ENCODE peak calls at places on chromosomes 7 and 10, in seven cellular contexts. One of them, this sample, is unnamed.
A peak's percentile ranks its signal among the peaks of the same experiment; 100 is the strongest.

GRCh38 chr7:43647314-43647691 is 64.4 kb downstream of the STK17A start:
- DNase-seq in right lobe of liver: no peak
- DNase-seq in fibroblast of the aortic adventitia: peak; percentile 93
- DNase-seq in upper lobe of right lung: no peak
- DNase-seq in fibroblast of mammary gland: peak; percentile 60
- DNase-seq in CD8-positive, alpha-beta memory T cell: no peak
- DNase-seq in colonic mucosa: no peak
- DNase-seq in this sample: no peak

GRCh38 chr7:111933614-111934013 is 272.6 kb downstream of the DOCK4 start:
- DNase-seq in right lobe of liver: no peak
- DNase-seq in fibroblast of the aortic adventitia: peak; percentile 19
- DNase-seq in upper lobe of right lung: no peak
- DNase-seq in fibroblast of mammary gland: peak; percentile 76
- DNase-seq in CD8-positive, alpha-beta memory T cell: no peak
- DNase-seq in colonic mucosa: no peak
- DNase-seq in this sample: no peak

GRCh38 chr7:139602143-139602722 is 78.7 kb downstream of the CLEC2L start:
- DNase-seq in right lobe of liver: no peak
- DNase-seq in fibroblast of the aortic adventitia: peak; percentile 59
- DNase-seq in upper lobe of right lung: no peak
- DNase-seq in fibroblast of mammary gland: peak; percentile 50
- DNase-seq in CD8-positive, alpha-beta memory T cell: no peak
- DNase-seq in colonic mucosa: no peak
- DNase-seq in this sample: peak; percentile 39

GRCh38 chr10:113648478-113648877 is 15.4 kb downstream of the NRAP start:
- DNase-seq in right lobe of liver: no peak
- DNase-seq in fibroblast of the aortic adventitia: peak; percentile 4
- DNase-seq in upper lobe of right lung: no peak
- DNase-seq in fibroblast of mammary gland: peak; percentile 5
- DNase-seq in CD8-positive, alpha-beta memory T cell: no peak
- DNase-seq in colonic mucosa: no peak
- DNase-seq in this sample: peak; percentile 12

GRCh38 chr10:29805134-29805691 is 170.4 kb upstream of the SVIL start:
- DNase-seq in right lobe of liver: no peak
- DNase-seq in fibroblast of the aortic adventitia: no peak
- DNase-seq in upper lobe of right lung: no peak
- DNase-seq in fibroblast of mammary gland: no peak
- DNase-seq in CD8-positive, alpha-beta memory T cell: no peak
- DNase-seq in colonic mucosa: no peak
- DNase-seq in this sample: no peak

GRCh38 chr10:101694056-101694673 is 805 bp downstream of the FBXW4 start:
- DNase-seq in right lobe of liver: peak; percentile 73
- DNase-seq in fibroblast of the aortic adventitia: peak; percentile 57
- DNase-seq in upper lobe of right lung: peak; percentile 88
- DNase-seq in fibroblast of mammary gland: peak; percentile 37
- DNase-seq in CD8-positive, alpha-beta memory T cell: peak; percentile 45
- DNase-seq in colonic mucosa: peak; percentile 68
- DNase-seq in this sample: peak; percentile 40

GRCh38 chr7:153217032-153217431 is 457.5 kb downstream of the ACTR3B start:
- DNase-seq in right lobe of liver: no peak
- DNase-seq in fibroblast of the aortic adventitia: no peak
- DNase-seq in upper lobe of right lung: no peak
- DNase-seq in fibroblast of mammary gland: no peak
- DNase-seq in CD8-positive, alpha-beta memory T cell: no peak
- DNase-seq in colonic mucosa: no peak
- DNase-seq in this sample: no peak

GRCh38 chr10:50310560-50311174 is 59.4 kb upstream of the ASAH2 start:
- DNase-seq in right lobe of liver: no peak
- DNase-seq in fibroblast of the aortic adventitia: no peak
- DNase-seq in upper lobe of right lung: no peak
- DNase-seq in fibroblast of mammary gland: peak; percentile 34
- DNase-seq in CD8-positive, alpha-beta memory T cell: no peak
- DNase-seq in colonic mucosa: peak; percentile 41
- DNase-seq in this sample: peak; percentile 84

GRCh38 chr10:124517931-124518330 is 56.3 kb downstream of the LHPP start:
- DNase-seq in right lobe of liver: peak; percentile 35
- DNase-seq in fibroblast of the aortic adventitia: no peak
- DNase-seq in upper lobe of right lung: no peak
- DNase-seq in fibroblast of mammary gland: no peak
- DNase-seq in CD8-positive, alpha-beta memory T cell: no peak
- DNase-seq in colonic mucosa: no peak
- DNase-seq in this sample: no peak

GRCh38 chr10:27319752-27320561 is 79.4 kb upstream of the ACBD5 start:
- DNase-seq in right lobe of liver: peak; percentile 63
- DNase-seq in fibroblast of the aortic adventitia: peak; percentile 60
- DNase-seq in upper lobe of right lung: peak; percentile 78
- DNase-seq in fibroblast of mammary gland: peak; percentile 42
- DNase-seq in CD8-positive, alpha-beta memory T cell: no peak
- DNase-seq in colonic mucosa: peak; percentile 32
- DNase-seq in this sample: no peak

GRCh38 chr10:47152861-47153349 is 147.1 kb upstream of the GDF10 start:
- DNase-seq in right lobe of liver: no peak
- DNase-seq in fibroblast of the aortic adventitia: no peak
- DNase-seq in upper lobe of right lung: no peak
- DNase-seq in fibroblast of mammary gland: peak; percentile 51
- DNase-seq in CD8-positive, alpha-beta memory T cell: no peak
- DNase-seq in colonic mucosa: no peak
- DNase-seq in this sample: peak; percentile 54

GRCh38 chr7:150964593-150965111 is 13.5 kb downstream of the KCNH2 start:
- DNase-seq in right lobe of liver: no peak
- DNase-seq in fibroblast of the aortic adventitia: no peak
- DNase-seq in upper lobe of right lung: no peak
- DNase-seq in fibroblast of mammary gland: no peak
- DNase-seq in CD8-positive, alpha-beta memory T cell: no peak
- DNase-seq in colonic mucosa: no peak
- DNase-seq in this sample: no peak

GRCh38 chr10:83871486-83872081 is 267.7 kb upstream of the GHITM start:
- DNase-seq in right lobe of liver: peak; percentile 71
- DNase-seq in fibroblast of the aortic adventitia: peak; percentile 40
- DNase-seq in upper lobe of right lung: peak; percentile 74
- DNase-seq in fibroblast of mammary gland: peak; percentile 51
- DNase-seq in CD8-positive, alpha-beta memory T cell: peak; percentile 35
- DNase-seq in colonic mucosa: peak; percentile 72
- DNase-seq in this sample: peak; percentile 69

GRCh38 chr7:100879685-100880261 is 4.9 kb downstream of the SRRT start:
- DNase-seq in right lobe of liver: no peak
- DNase-seq in fibroblast of the aortic adventitia: no peak
- DNase-seq in upper lobe of right lung: no peak
- DNase-seq in fibroblast of mammary gland: no peak
- DNase-seq in CD8-positive, alpha-beta memory T cell: no peak
- DNase-seq in colonic mucosa: no peak
- DNase-seq in this sample: no peak

GRCh38 chr7:144653449-144653848 is 182.4 kb downstream of the TPK1 start:
- DNase-seq in right lobe of liver: no peak
- DNase-seq in fibroblast of the aortic adventitia: no peak
- DNase-seq in upper lobe of right lung: no peak
- DNase-seq in fibroblast of mammary gland: no peak
- DNase-seq in CD8-positive, alpha-beta memory T cell: no peak
- DNase-seq in colonic mucosa: no peak
- DNase-seq in this sample: no peak

GRCh38 chr7:16891338-16891737 is 9.6 kb upstream of the AGR3 start:
- DNase-seq in right lobe of liver: no peak
- DNase-seq in fibroblast of the aortic adventitia: peak; percentile 71
- DNase-seq in upper lobe of right lung: no peak
- DNase-seq in fibroblast of mammary gland: peak; percentile 67
- DNase-seq in CD8-positive, alpha-beta memory T cell: no peak
- DNase-seq in colonic mucosa: peak; percentile 58
- DNase-seq in this sample: peak; percentile 85

This sample was measured in PC-3.